ENCODE peak calls at places on chromosomes 16 and 17, in six cellular contexts. Q is brain microvascular endothelial cell, D is astrocyte of the spinal cord, A is heart right ventricle, W is EL, E is transverse colon. G is an unnamed sample.

GRCh38 chr17:28704219-28704858 is 7.3 kb downstream of the PROCA1 start:
- DNase-seq in Q (no peak), D (no peak), A (no peak), W (no peak), E (no peak), G (no peak)

GRCh38 chr17:17792143-17792550 is 44.6 kb downstream of the SREBF1 start:
- DNase-seq in Q (no peak), D (no peak), A (no peak), W (no peak), E (no peak), G (no peak)

GRCh38 chr17:48134912-48135480 is 27.4 kb downstream of the SNX11 start:
- DNase-seq in Q (no peak), D (no peak), A (no peak), W (peak), E (no peak), G (no peak)

GRCh38 chr16:89406277-89406888 is 84.0 kb downstream of the ANKRD11 start:
- DNase-seq in Q (no peak), D (no peak), A (no peak), W (no peak), E (no peak), G (no peak)

GRCh38 chr16:30366511-30366910 is 3.8 kb downstream of the TBC1D10B start:
- DNase-seq in Q (no peak), D (no peak), A (no peak), W (no peak), E (no peak), G (no peak)

GRCh38 chr16:5461141-5461540 is 363.5 kb upstream of the EEF2KMT start:
- DNase-seq in Q (no peak), D (no peak), A (no peak), W (no peak), E (no peak), G (no peak)

GRCh38 chr16:12147681-12148479 is 171.3 kb downstream of the SNX29 start:
- DNase-seq in Q (no peak), D (no peak), A (peak), W (no peak), E (no peak), G (no peak)

GRCh38 chr17:46865100-46865499 is 13.7 kb downstream of the WNT9B start:
- DNase-seq in Q (peak), D (peak), A (no peak), W (peak), E (no peak), G (peak)

GRCh38 chr16:30183961-30184429 is 593 bp downstream of the CORO1A start:
- DNase-seq in Q (no peak), D (no peak), A (peak), W (no peak), E (peak), G (no peak)

GRCh38 chr16:88382491-88383400 is at the start of gene ZNF469:
- DNase-seq in Q (no peak), D (peak), A (no peak), W (peak), E (no peak), G (peak)

GRCh38 chr17:39604911-39605491 is 2.7 kb downstream of the NEUROD2 start:
- DNase-seq in Q (no peak), D (no peak), A (no peak), W (no peak), E (no peak), G (no peak)

GRCh38 chr17:2364132-2365116 is 27.1 kb downstream of the SGSM2 start:
- DNase-seq in Q (no peak), D (no peak), A (peak), W (no peak), E (no peak), G (no peak)

GRCh38 chr17:17748179-17748578 is 66.9 kb downstream of the RAI1 start:
- DNase-seq in Q (no peak), D (no peak), A (no peak), W (no peak), E (no peak), G (no peak)

G was measured in foreskin fibroblast.